ENCODE peak calls at places on chromosomes 4 and X, in seven cellular contexts. W is CD8-positive, alpha-beta memory T cell; X is effector CD4-positive, alpha-beta T cell; V is GM13976; J is bronchial epithelial cell; Q is stimulated activated CD8-positive, alpha-beta memory T cell treated with anti-CD3 and anti-CD28 coated beads, Interleukin-4, amount 100 ng/mL, for 4 hours; Z is RPMI7951. G is an unnamed sample.

GRCh38 chrX:141176586-141177451 is at the start of gene LDOC1:
- DNase-seq in W (peak; percentile 49), X (peak; percentile 21), V (peak; percentile 48), J (peak; percentile 39), Q (peak; percentile 34), Z (peak; percentile 62), G (peak; percentile 81)

GRCh38 chr4:24988776-24989175 is 42.0 kb downstream of the LGI2 start:
- DNase-seq in W (no peak), X (no peak), V (peak; percentile 35), J (peak; percentile 54), Q (no peak), Z (peak; percentile 59), G (peak; percentile 32)

GRCh38 chr4:66023061-66023460 is 352.8 kb upstream of the EPHA5 start:
- DNase-seq in W (no peak), X (no peak), V (no peak), J (no peak), Q (no peak), Z (peak; percentile 34), G (no peak)

GRCh38 chr4:55312491-55313101 is 33.4 kb upstream of the SRD5A3 start:
- DNase-seq in W (peak; percentile 57), X (peak; percentile 6), V (no peak), J (peak; percentile 59), Q (no peak), Z (peak; percentile 54), G (no peak)

GRCh38 chrX:24506082-24506481 is 41.0 kb downstream of the PDK3 start:
- DNase-seq in W (no peak), X (no peak), V (peak; percentile 25), J (peak; percentile 86), Q (no peak), Z (peak; percentile 52), G (peak; percentile 54)

GRCh38 chrX:74242050-74242449 is 61.9 kb upstream of the ZCCHC13 start:
- DNase-seq in W (no peak), X (no peak), V (no peak), J (no peak), Q (no peak), Z (peak; percentile 22), G (no peak)

GRCh38 chr4:140099993-140100392 is 54.0 kb downstream of the MAML3 start:
- DNase-seq in W (no peak), X (no peak), V (no peak), J (no peak), Q (no peak), Z (peak; percentile 73), G (no peak)

GRCh38 chrX:136183175-136183574 is 35.8 kb downstream of the FHL1 start:
- DNase-seq in W (no peak), X (no peak), V (no peak), J (no peak), Q (no peak), Z (no peak), G (no peak)

GRCh38 chr4:128387600-128388351 is 100.2 kb upstream of the PGRMC2 start:
- DNase-seq in W (no peak), X (no peak), V (no peak), J (peak; percentile 70), Q (no peak), Z (peak; percentile 50), G (peak; percentile 62)

GRCh38 chr4:169621754-169622481 is 1.5 kb downstream of the CLCN3 start:
- DNase-seq in W (peak; percentile 64), X (peak; percentile 30), V (no peak), J (peak; percentile 81), Q (no peak), Z (peak; percentile 74), G (no peak)

GRCh38 chrX:14694631-14695030 is 165.3 kb downstream of the GLRA2 start:
- DNase-seq in W (no peak), X (no peak), V (no peak), J (peak; percentile 1), Q (no peak), Z (no peak), G (no peak)

GRCh38 chr4:81565137-81565870 is 93.6 kb upstream of the RASGEF1B start:
- DNase-seq in W (no peak), X (no peak), V (no peak), J (peak; percentile 69), Q (no peak), Z (no peak), G (no peak)

GRCh38 chr4:169272265-169272886 is 1.6 kb upstream of the SH3RF1 start:
- DNase-seq in W (no peak), X (no peak), V (peak; percentile 69), J (peak; percentile 58), Q (no peak), Z (peak; percentile 36), G (no peak)

G was measured in RWPE1.